ENCODE peak calls at places on chromosome 19, in nine cellular contexts. One of them, this sample, is unnamed. For H3K9me3, the result is how much of the 10 kb centered on the place peaks cover.

GRCh38 chr19:54325194-54325621 is 12.2 kb upstream of the LILRA5 start:
- DNase-seq in ovary: no peak
- DNase-seq in tibial nerve: no peak
- DNase-seq in heart right ventricle: no peak
- DNase-seq in A549: peak
- DNase-seq in ascending aorta: no peak
- DNase-seq in transverse colon: no peak
- DNase-seq in left ventricle myocardium inferior: no peak
- DNase-seq in CD8-positive, alpha-beta T cell: peak
- DNase-seq in this sample: no peak

GRCh38 chr19:18438331-18439024 is 545 bp upstream of the ISYNA1 start:
- DNase-seq in ovary: peak
- DNase-seq in tibial nerve: no peak
- DNase-seq in heart right ventricle: peak
- DNase-seq in A549: no peak
- DNase-seq in ascending aorta: no peak
- DNase-seq in transverse colon: no peak
- DNase-seq in left ventricle myocardium inferior: peak
- DNase-seq in CD8-positive, alpha-beta T cell: no peak
- DNase-seq in this sample: no peak

GRCh38 chr19:3095375-3096191 is 1.4 kb downstream of the GNA11 start:
- DNase-seq in ovary: no peak
- DNase-seq in tibial nerve: no peak
- DNase-seq in heart right ventricle: peak
- DNase-seq in A549: no peak
- DNase-seq in ascending aorta: no peak
- DNase-seq in transverse colon: peak
- DNase-seq in left ventricle myocardium inferior: no peak
- DNase-seq in CD8-positive, alpha-beta T cell: peak
- DNase-seq in this sample: no peak

GRCh38 chr19:3632739-3633558 is 6.4 kb upstream of the CACTIN start:
- DNase-seq in ovary: peak
- DNase-seq in tibial nerve: no peak
- DNase-seq in heart right ventricle: no peak
- DNase-seq in A549: no peak
- DNase-seq in ascending aorta: no peak
- DNase-seq in transverse colon: no peak
- DNase-seq in left ventricle myocardium inferior: no peak
- DNase-seq in CD8-positive, alpha-beta T cell: no peak
- DNase-seq in this sample: no peak

GRCh38 chr19:51719251-51719901 is 4.4 kb downstream of the HAS1 start:
- DNase-seq in ovary: no peak
- DNase-seq in tibial nerve: no peak
- DNase-seq in heart right ventricle: no peak
- DNase-seq in A549: no peak
- DNase-seq in ascending aorta: no peak
- DNase-seq in transverse colon: no peak
- DNase-seq in left ventricle myocardium inferior: no peak
- DNase-seq in CD8-positive, alpha-beta T cell: no peak
- DNase-seq in this sample: no peak

GRCh38 chr19:5023128-5023571 is 54.2 kb downstream of the KDM4B start:
- DNase-seq in ovary: no peak
- DNase-seq in tibial nerve: no peak
- DNase-seq in heart right ventricle: no peak
- DNase-seq in A549: no peak
- DNase-seq in ascending aorta: no peak
- DNase-seq in transverse colon: no peak
- DNase-seq in left ventricle myocardium inferior: peak
- DNase-seq in CD8-positive, alpha-beta T cell: no peak
- DNase-seq in this sample: no peak

GRCh38 chr19:33064778-33065550 is at the start of gene RHPN2:
- DNase-seq in ovary: peak
- DNase-seq in tibial nerve: peak
- DNase-seq in heart right ventricle: peak
- DNase-seq in A549: peak
- DNase-seq in ascending aorta: no peak
- DNase-seq in transverse colon: peak
- DNase-seq in left ventricle myocardium inferior: peak
- DNase-seq in CD8-positive, alpha-beta T cell: peak
- DNase-seq in this sample: no peak

GRCh38 chr19:42111384-42111783 is 20.9 kb downstream of the POU2F2 start:
- DNase-seq in ovary: no peak
- DNase-seq in tibial nerve: no peak
- DNase-seq in heart right ventricle: no peak
- DNase-seq in A549: no peak
- DNase-seq in ascending aorta: no peak
- DNase-seq in transverse colon: no peak
- DNase-seq in left ventricle myocardium inferior: no peak
- DNase-seq in CD8-positive, alpha-beta T cell: no peak
- DNase-seq in this sample: no peak

GRCh38 chr19:13181747-13182388 is 31.7 kb downstream of the IER2 start:
- DNase-seq in ovary: peak
- DNase-seq in tibial nerve: no peak
- DNase-seq in heart right ventricle: peak
- DNase-seq in A549: no peak
- DNase-seq in ascending aorta: no peak
- DNase-seq in transverse colon: peak
- DNase-seq in left ventricle myocardium inferior: peak
- DNase-seq in CD8-positive, alpha-beta T cell: peak
- DNase-seq in this sample: no peak

GRCh38 chr19:10412257-10412977 is 7.9 kb upstream of the PDE4A start:
- DNase-seq in ovary: no peak
- DNase-seq in tibial nerve: no peak
- DNase-seq in heart right ventricle: no peak
- DNase-seq in A549: no peak
- DNase-seq in ascending aorta: no peak
- DNase-seq in transverse colon: no peak
- DNase-seq in left ventricle myocardium inferior: no peak
- DNase-seq in CD8-positive, alpha-beta T cell: no peak
- DNase-seq in this sample: no peak

GRCh38 chr19:48635263-48635965 is 1.8 kb downstream of the DBP start:
- DNase-seq in ovary: peak
- DNase-seq in tibial nerve: peak
- DNase-seq in heart right ventricle: peak
- DNase-seq in A549: peak
- DNase-seq in ascending aorta: no peak
- DNase-seq in transverse colon: peak
- DNase-seq in left ventricle myocardium inferior: peak
- DNase-seq in CD8-positive, alpha-beta T cell: peak
- DNase-seq in this sample: no peak

GRCh38 chr19:19711306-19711933 is 21.5 kb downstream of the ZNF14 start:
- DNase-seq in ovary: no peak
- DNase-seq in tibial nerve: no peak
- DNase-seq in heart right ventricle: no peak
- DNase-seq in A549: no peak
- DNase-seq in ascending aorta: no peak
- DNase-seq in transverse colon: no peak
- DNase-seq in left ventricle myocardium inferior: no peak
- DNase-seq in CD8-positive, alpha-beta T cell: no peak
- DNase-seq in this sample: no peak
- H3K9me3 ChIP-seq in ovary: half or more
- H3K9me3 ChIP-seq in tibial nerve: half or more
- H3K9me3 ChIP-seq in heart right ventricle: half or more
- H3K9me3 ChIP-seq in A549: half or more
- H3K9me3 ChIP-seq in ascending aorta: half or more
- H3K9me3 ChIP-seq in transverse colon: half or more
- H3K9me3 ChIP-seq in left ventricle myocardium inferior: half or more
- H3K9me3 ChIP-seq in CD8-positive, alpha-beta T cell: half or more
- H3K9me3 ChIP-seq in this sample: half or more

DNA sequence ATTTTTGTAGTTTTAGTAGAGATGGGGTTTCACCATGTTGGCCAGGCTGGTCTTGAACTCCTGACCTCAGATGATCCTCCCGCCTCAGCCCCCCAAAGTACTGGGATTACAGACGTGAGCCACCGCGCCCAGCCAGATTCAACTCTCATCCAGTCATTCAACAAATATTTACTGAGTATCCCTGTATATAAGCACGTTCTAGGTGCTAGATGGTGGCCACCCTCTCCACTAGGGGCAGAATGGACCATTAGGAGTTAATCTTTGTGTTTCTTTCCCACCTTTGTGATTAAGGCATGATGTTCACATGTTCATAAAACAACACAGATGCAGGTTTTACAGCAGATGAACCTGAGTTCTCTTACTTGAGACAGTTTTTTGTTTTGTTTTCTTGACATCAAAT is 7.3 kb downstream of the SHKBP1 start:
- DNase-seq in ovary: no peak
- DNase-seq in tibial nerve: no peak
- DNase-seq in heart right ventricle: no peak
- DNase-seq in A549: peak
- DNase-seq in ascending aorta: no peak
- DNase-seq in transverse colon: no peak
- DNase-seq in left ventricle myocardium inferior: no peak
- DNase-seq in CD8-positive, alpha-beta T cell: no peak
- DNase-seq in this sample: no peak
- TF ChIP-seq CTCF in ovary: no peak
- TF ChIP-seq CTCF in tibial nerve: no peak
- TF ChIP-seq CTCF in heart right ventricle: no peak
- TF ChIP-seq CTCF in A549: peak
- TF ChIP-seq CTCF in ascending aorta: no peak
- TF ChIP-seq CTCF in transverse colon: no peak
- TF ChIP-seq CTCF in left ventricle myocardium inferior: no peak
- TF ChIP-seq CTCF in CD8-positive, alpha-beta T cell: no peak
- TF ChIP-seq CTCF in this sample: no peak

GRCh38 chr19:677201-677600 is 1.0 kb downstream of the FSTL3 start:
- DNase-seq in ovary: peak
- DNase-seq in tibial nerve: peak
- DNase-seq in heart right ventricle: peak
- DNase-seq in A549: peak
- DNase-seq in ascending aorta: peak
- DNase-seq in transverse colon: peak
- DNase-seq in left ventricle myocardium inferior: peak
- DNase-seq in CD8-positive, alpha-beta T cell: no peak
- DNase-seq in this sample: peak

GRCh38 chr19:676343-677105 is at the start of gene FSTL3:
- DNase-seq in ovary: no peak
- DNase-seq in tibial nerve: peak
- DNase-seq in heart right ventricle: no peak
- DNase-seq in A549: peak
- DNase-seq in ascending aorta: no peak
- DNase-seq in transverse colon: no peak
- DNase-seq in left ventricle myocardium inferior: no peak
- DNase-seq in CD8-positive, alpha-beta T cell: no peak
- DNase-seq in this sample: no peak

GRCh38 chr19:677601-678380 is 1.6 kb downstream of the FSTL3 start:
- DNase-seq in ovary: no peak
- DNase-seq in tibial nerve: no peak
- DNase-seq in heart right ventricle: no peak
- DNase-seq in A549: peak
- DNase-seq in ascending aorta: no peak
- DNase-seq in transverse colon: no peak
- DNase-seq in left ventricle myocardium inferior: no peak
- DNase-seq in CD8-positive, alpha-beta T cell: no peak
- DNase-seq in this sample: no peak

GRCh38 chr19:674282-675151 is 1.7 kb upstream of the FSTL3 start:
- DNase-seq in ovary: no peak
- DNase-seq in tibial nerve: no peak
- DNase-seq in heart right ventricle: no peak
- DNase-seq in A549: no peak
- DNase-seq in ascending aorta: no peak
- DNase-seq in transverse colon: no peak
- DNase-seq in left ventricle myocardium inferior: peak
- DNase-seq in CD8-positive, alpha-beta T cell: no peak
- DNase-seq in this sample: no peak

DNA sequence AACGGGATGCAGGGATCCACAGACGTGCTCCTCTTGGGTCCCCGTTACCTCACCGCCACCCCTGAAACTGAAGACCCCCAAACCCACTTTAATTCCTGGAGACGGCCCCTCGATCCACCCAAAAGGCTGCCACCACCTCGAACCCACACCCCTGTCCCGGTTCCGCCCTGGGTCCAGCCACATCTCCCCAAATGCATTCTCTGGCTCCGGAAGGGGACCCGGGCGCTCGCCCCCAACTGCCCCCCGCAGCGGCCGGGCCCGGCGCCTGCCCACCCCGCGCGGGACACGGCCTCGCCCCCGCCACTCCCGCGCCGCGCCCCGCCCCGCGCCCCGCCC is 217 bp upstream of the FSTL3 start:
- DNase-seq in ovary: no peak
- DNase-seq in tibial nerve: no peak
- DNase-seq in heart right ventricle: no peak
- DNase-seq in A549: no peak
- DNase-seq in ascending aorta: no peak
- DNase-seq in transverse colon: peak
- DNase-seq in left ventricle myocardium inferior: peak
- DNase-seq in CD8-positive, alpha-beta T cell: no peak
- DNase-seq in this sample: no peak
- H3K27ac ChIP-seq in ovary: peak
- H3K27ac ChIP-seq in tibial nerve: peak
- H3K27ac ChIP-seq in heart right ventricle: peak
- H3K27ac ChIP-seq in A549: peak
- H3K27ac ChIP-seq in ascending aorta: peak
- H3K27ac ChIP-seq in transverse colon: peak
- H3K27ac ChIP-seq in left ventricle myocardium inferior: peak
- H3K27ac ChIP-seq in CD8-positive, alpha-beta T cell: no peak
- H3K27ac ChIP-seq in this sample: peak

GRCh38 chr19:36997843-36998235 is 80.4 kb upstream of the ZNF420 start:
- DNase-seq in ovary: no peak
- DNase-seq in tibial nerve: no peak
- DNase-seq in heart right ventricle: no peak
- DNase-seq in A549: no peak
- DNase-seq in ascending aorta: no peak
- DNase-seq in transverse colon: no peak
- DNase-seq in left ventricle myocardium inferior: no peak
- DNase-seq in CD8-positive, alpha-beta T cell: no peak
- DNase-seq in this sample: no peak
- H3K9me3 ChIP-seq in ovary: under half
- H3K9me3 ChIP-seq in tibial nerve: under half
- H3K9me3 ChIP-seq in heart right ventricle: half or more
- H3K9me3 ChIP-seq in A549: half or more
- H3K9me3 ChIP-seq in ascending aorta: half or more
- H3K9me3 ChIP-seq in transverse colon: under half
- H3K9me3 ChIP-seq in left ventricle myocardium inferior: half or more
- H3K9me3 ChIP-seq in CD8-positive, alpha-beta T cell: under half
- H3K9me3 ChIP-seq in this sample: half or more

GRCh38 chr19:57279418-57280164 is 694 bp upstream of the ZNF460 start:
- DNase-seq in ovary: peak
- DNase-seq in tibial nerve: peak
- DNase-seq in heart right ventricle: peak
- DNase-seq in A549: peak
- DNase-seq in ascending aorta: peak
- DNase-seq in transverse colon: peak
- DNase-seq in left ventricle myocardium inferior: peak
- DNase-seq in CD8-positive, alpha-beta T cell: peak
- DNase-seq in this sample: peak
- TF ChIP-seq CTCF in ovary: peak
- TF ChIP-seq CTCF in tibial nerve: no peak
- TF ChIP-seq CTCF in heart right ventricle: peak
- TF ChIP-seq CTCF in A549: peak
- TF ChIP-seq CTCF in ascending aorta: no peak
- TF ChIP-seq CTCF in transverse colon: no peak
- TF ChIP-seq CTCF in left ventricle myocardium inferior: peak
- TF ChIP-seq CTCF in CD8-positive, alpha-beta T cell: no peak
- TF ChIP-seq CTCF in this sample: no peak